ENCODE peak calls at places on chromosome 6, in five cellular contexts. One of them, this sample, is unnamed. For H3K4me1, the result is how much of the 10 kb centered on the place peaks cover.

GRCh38 chr6:35295036-35295435 is 2.6 kb upstream of the DEF6 start:
- DNase-seq in upper lobe of right lung: no peak
- DNase-seq in aorta: no peak
- DNase-seq in mammary epithelial cell: no peak
- DNase-seq in fibroblast of lung: no peak
- DNase-seq in this sample: no peak

GRCh38 chr6:7268362-7269310 is 44.4 kb downstream of the SSR1 start:
- DNase-seq in upper lobe of right lung: no peak
- DNase-seq in aorta: no peak
- DNase-seq in mammary epithelial cell: no peak
- DNase-seq in fibroblast of lung: no peak
- DNase-seq in this sample: no peak

GRCh38 chr6:46234156-46234556 is 63.4 kb upstream of the ENPP5 start:
- DNase-seq in upper lobe of right lung: no peak
- DNase-seq in aorta: no peak
- DNase-seq in mammary epithelial cell: no peak
- DNase-seq in fibroblast of lung: no peak
- DNase-seq in this sample: no peak

GRCh38 chr6:164520916-164521315 is 788.5 kb downstream of the C6orf118 start:
- DNase-seq in upper lobe of right lung: no peak
- DNase-seq in aorta: no peak
- DNase-seq in mammary epithelial cell: no peak
- DNase-seq in fibroblast of lung: no peak
- DNase-seq in this sample: no peak

GRCh38 chr6:113690255-113690956 is 166.7 kb upstream of the MARCKS start:
- DNase-seq in upper lobe of right lung: no peak
- DNase-seq in aorta: no peak
- DNase-seq in mammary epithelial cell: peak
- DNase-seq in fibroblast of lung: peak
- DNase-seq in this sample: no peak

GRCh38 chr6:97203343-97203742 is 79.7 kb downstream of the MMS22L start:
- DNase-seq in upper lobe of right lung: no peak
- DNase-seq in aorta: no peak
- DNase-seq in mammary epithelial cell: no peak
- DNase-seq in fibroblast of lung: peak
- DNase-seq in this sample: no peak

GRCh38 chr6:134363323-134364039 is 45.6 kb upstream of the SGK1 start:
- DNase-seq in upper lobe of right lung: no peak
- DNase-seq in aorta: no peak
- DNase-seq in mammary epithelial cell: peak
- DNase-seq in fibroblast of lung: peak
- DNase-seq in this sample: no peak

GRCh38 chr6:132425176-132425575 is 23.9 kb upstream of the MOXD1 start:
- DNase-seq in upper lobe of right lung: no peak
- DNase-seq in aorta: no peak
- DNase-seq in mammary epithelial cell: no peak
- DNase-seq in fibroblast of lung: no peak
- DNase-seq in this sample: no peak

GRCh38 chr6:121617388-121617787 is 181.9 kb downstream of the GJA1 start:
- DNase-seq in upper lobe of right lung: no peak
- DNase-seq in aorta: no peak
- DNase-seq in mammary epithelial cell: no peak
- DNase-seq in fibroblast of lung: no peak
- DNase-seq in this sample: no peak

GRCh38 chr6:111761783-111762312 is 111.4 kb downstream of the FYN start:
- DNase-seq in upper lobe of right lung: no peak
- DNase-seq in aorta: no peak
- DNase-seq in mammary epithelial cell: no peak
- DNase-seq in fibroblast of lung: no peak
- DNase-seq in this sample: no peak

GRCh38 chr6:52551483-52552277 is 25.2 kb downstream of the TRAM2 start:
- DNase-seq in upper lobe of right lung: peak
- DNase-seq in aorta: peak
- DNase-seq in mammary epithelial cell: peak
- DNase-seq in fibroblast of lung: peak
- DNase-seq in this sample: no peak

GRCh38 chr6:72621243-72622093 is at the start of gene KCNQ5:
- DNase-seq in upper lobe of right lung: no peak
- DNase-seq in aorta: peak
- DNase-seq in mammary epithelial cell: peak
- DNase-seq in fibroblast of lung: no peak
- DNase-seq in this sample: no peak

GRCh38 chr6:131393433-131393832 is 179.6 kb upstream of the ARG1 start:
- DNase-seq in upper lobe of right lung: no peak
- DNase-seq in aorta: no peak
- DNase-seq in mammary epithelial cell: no peak
- DNase-seq in fibroblast of lung: no peak
- DNase-seq in this sample: no peak

GRCh38 chr6:112433457-112433856 is 86.3 kb downstream of the RFPL4B start:
- DNase-seq in upper lobe of right lung: no peak
- DNase-seq in aorta: no peak
- DNase-seq in mammary epithelial cell: no peak
- DNase-seq in fibroblast of lung: no peak
- DNase-seq in this sample: no peak

GRCh38 chr6:35388023-35388422 is 45.7 kb downstream of the PPARD start:
- DNase-seq in upper lobe of right lung: no peak
- DNase-seq in aorta: no peak
- DNase-seq in mammary epithelial cell: no peak
- DNase-seq in fibroblast of lung: no peak
- DNase-seq in this sample: no peak

GRCh38 chr6:88360203-88360797 is 194.2 kb upstream of the CNR1 start:
- DNase-seq in upper lobe of right lung: no peak
- DNase-seq in aorta: no peak
- DNase-seq in mammary epithelial cell: peak
- DNase-seq in fibroblast of lung: peak
- DNase-seq in this sample: no peak

GRCh38 chr6:158660331-158660730 is 10.5 kb downstream of the SYTL3 start:
- DNase-seq in upper lobe of right lung: no peak
- DNase-seq in aorta: no peak
- DNase-seq in mammary epithelial cell: no peak
- DNase-seq in fibroblast of lung: peak
- DNase-seq in this sample: no peak

GRCh38 chr6:129543981-129544380 is 166.0 kb downstream of the ARHGAP18 start:
- DNase-seq in upper lobe of right lung: no peak
- DNase-seq in aorta: no peak
- DNase-seq in mammary epithelial cell: no peak
- DNase-seq in fibroblast of lung: peak
- DNase-seq in this sample: no peak

GRCh38 chr6:133923938-133924593 is 29.0 kb upstream of the TBPL1 start:
- DNase-seq in upper lobe of right lung: no peak
- DNase-seq in aorta: no peak
- DNase-seq in mammary epithelial cell: peak
- DNase-seq in fibroblast of lung: peak
- DNase-seq in this sample: peak

GRCh38 chr6:25945175-25945574 is 14.7 kb upstream of the SLC17A2 start:
- DNase-seq in upper lobe of right lung: no peak
- DNase-seq in aorta: no peak
- DNase-seq in mammary epithelial cell: no peak
- DNase-seq in fibroblast of lung: no peak
- DNase-seq in this sample: no peak

GRCh38 chr6:159093608-159094443 is 49.0 kb upstream of the TAGAP start:
- DNase-seq in upper lobe of right lung: no peak
- DNase-seq in aorta: no peak
- DNase-seq in mammary epithelial cell: no peak
- DNase-seq in fibroblast of lung: no peak
- DNase-seq in this sample: no peak

GRCh38 chr6:147209762-147210449 is 5.7 kb downstream of the STXBP5 start:
- DNase-seq in upper lobe of right lung: no peak
- DNase-seq in aorta: no peak
- DNase-seq in mammary epithelial cell: no peak
- DNase-seq in fibroblast of lung: no peak
- DNase-seq in this sample: no peak

GRCh38 chr6:135722182-135722581 is 129.3 kb upstream of the PDE7B start:
- DNase-seq in upper lobe of right lung: no peak
- DNase-seq in aorta: no peak
- DNase-seq in mammary epithelial cell: peak
- DNase-seq in fibroblast of lung: no peak
- DNase-seq in this sample: no peak

GRCh38 chr6:131955876-131956275 is 4.7 kb upstream of the CCN2 start:
- DNase-seq in upper lobe of right lung: no peak
- DNase-seq in aorta: no peak
- DNase-seq in mammary epithelial cell: no peak
- DNase-seq in fibroblast of lung: no peak
- DNase-seq in this sample: no peak

GRCh38 chr6:70415660-70416059 is 2.4 kb downstream of the FAM135A start:
- DNase-seq in upper lobe of right lung: no peak
- DNase-seq in aorta: no peak
- DNase-seq in mammary epithelial cell: peak
- DNase-seq in fibroblast of lung: no peak
- DNase-seq in this sample: no peak

GRCh38 chr6:131362696-131363095 is 210.3 kb upstream of the ARG1 start:
- DNase-seq in upper lobe of right lung: no peak
- DNase-seq in aorta: no peak
- DNase-seq in mammary epithelial cell: no peak
- DNase-seq in fibroblast of lung: no peak
- DNase-seq in this sample: no peak

GRCh38 chr6:96467814-96468213 is 53.8 kb upstream of the UFL1 start:
- DNase-seq in upper lobe of right lung: no peak
- DNase-seq in aorta: no peak
- DNase-seq in mammary epithelial cell: no peak
- DNase-seq in fibroblast of lung: no peak
- DNase-seq in this sample: no peak

GRCh38 chr6:35473849-35474128 is 5.6 kb downstream of the RPL10A start:
- DNase-seq in upper lobe of right lung: no peak
- DNase-seq in aorta: no peak
- DNase-seq in mammary epithelial cell: no peak
- DNase-seq in fibroblast of lung: no peak
- DNase-seq in this sample: no peak

GRCh38 chr6:1310628-1311399 is 1.1 kb upstream of the FOXQ1 start:
- DNase-seq in upper lobe of right lung: peak
- DNase-seq in aorta: no peak
- DNase-seq in mammary epithelial cell: peak
- DNase-seq in fibroblast of lung: no peak
- DNase-seq in this sample: no peak

GRCh38 chr6:134669531-134669930 is 280.4 kb downstream of the ALDH8A1 start:
- DNase-seq in upper lobe of right lung: no peak
- DNase-seq in aorta: no peak
- DNase-seq in mammary epithelial cell: no peak
- DNase-seq in fibroblast of lung: no peak
- DNase-seq in this sample: no peak

DNA sequence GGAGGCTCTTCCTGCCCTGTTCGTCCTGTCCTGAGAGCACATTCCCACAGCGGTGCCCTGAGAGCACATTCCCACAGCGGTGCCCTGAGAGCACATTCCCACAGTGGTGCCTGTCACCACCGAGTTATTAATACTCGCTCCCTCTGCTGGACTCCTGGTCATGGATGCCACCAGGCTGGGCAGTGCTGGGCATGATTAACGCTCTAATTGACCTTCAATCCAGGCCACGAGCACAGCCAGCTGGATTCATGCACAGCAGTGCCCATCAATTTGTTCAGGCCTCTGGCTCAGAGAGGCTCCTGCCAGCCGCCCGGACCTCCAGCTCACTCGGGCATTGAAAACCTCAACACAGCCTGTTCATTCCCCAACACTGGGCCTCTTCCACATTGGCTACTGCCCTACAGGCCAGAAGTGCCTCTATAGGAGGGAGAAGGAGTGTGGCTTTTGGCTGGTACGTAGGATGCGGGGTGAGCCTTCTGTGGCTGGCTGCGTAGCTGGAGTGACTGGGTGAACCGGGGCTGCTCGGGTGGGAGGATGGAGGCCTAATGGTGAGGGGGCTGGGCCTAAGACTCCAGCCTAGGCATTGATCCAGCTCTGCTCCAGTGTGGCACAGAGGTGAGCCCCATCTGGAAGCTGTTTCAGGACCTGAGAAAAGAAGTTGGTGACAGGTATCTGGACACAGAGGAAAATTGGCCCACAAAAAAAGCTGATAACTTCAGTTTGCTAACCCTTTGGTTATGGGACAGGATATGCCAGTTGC is 9.3 kb downstream of the IP6K3 start:
- DNase-seq in upper lobe of right lung: no peak
- DNase-seq in aorta: no peak
- DNase-seq in mammary epithelial cell: no peak
- DNase-seq in fibroblast of lung: no peak
- DNase-seq in this sample: no peak
- H3K4me1 ChIP-seq in upper lobe of right lung: under half
- H3K4me1 ChIP-seq in aorta: under half
- H3K4me1 ChIP-seq in mammary epithelial cell: under half
- H3K4me1 ChIP-seq in fibroblast of lung: under half
- H3K4me1 ChIP-seq in this sample: under half

DNA sequence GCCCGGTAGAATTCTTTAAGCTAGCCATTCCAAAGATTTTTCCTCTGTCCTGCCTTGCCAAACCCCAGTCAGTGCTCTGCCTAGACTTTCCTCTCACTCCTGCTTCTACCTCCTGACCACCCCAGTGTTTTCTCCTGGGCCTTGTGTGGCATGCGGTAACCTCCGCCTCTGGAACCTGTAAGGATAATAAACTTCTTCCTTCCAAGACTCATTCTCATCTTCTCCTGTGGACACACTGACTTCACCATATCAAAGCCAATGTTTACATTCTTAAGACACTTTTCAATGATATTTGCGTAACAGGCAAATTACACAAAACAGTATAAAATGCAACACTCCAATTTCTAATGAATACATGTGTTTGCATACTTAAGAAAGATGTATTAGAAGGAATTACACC is 354.6 kb downstream of the RNF144B start:
- DNase-seq in upper lobe of right lung: no peak
- DNase-seq in aorta: no peak
- DNase-seq in mammary epithelial cell: no peak
- DNase-seq in fibroblast of lung: no peak
- DNase-seq in this sample: no peak
- H3K4me1 ChIP-seq in upper lobe of right lung: under half
- H3K4me1 ChIP-seq in aorta: under half
- H3K4me1 ChIP-seq in mammary epithelial cell: under half
- H3K4me1 ChIP-seq in fibroblast of lung: under half
- H3K4me1 ChIP-seq in this sample: under half

DNA sequence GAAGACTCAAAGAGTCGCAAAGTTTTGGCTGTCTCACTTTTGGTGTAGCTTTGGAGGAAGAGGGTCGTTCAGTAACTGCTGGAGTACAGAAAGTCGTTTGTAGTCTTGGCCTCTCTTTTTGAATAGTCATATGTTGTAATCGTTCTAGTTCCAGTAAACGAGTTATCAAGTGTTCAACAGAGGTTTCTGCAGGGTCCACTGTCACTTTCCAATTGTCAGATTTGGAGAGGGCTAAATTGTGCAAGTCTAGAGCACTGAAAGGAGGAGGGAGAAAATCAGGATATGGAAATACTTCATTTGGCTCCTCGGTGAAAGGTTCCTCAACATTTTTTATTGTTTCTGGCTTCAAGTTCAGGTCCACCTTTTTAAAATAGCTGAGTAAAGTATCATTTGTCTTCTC is 9.7 kb downstream of the FAM217A start:
- DNase-seq in upper lobe of right lung: no peak
- DNase-seq in aorta: no peak
- DNase-seq in mammary epithelial cell: no peak
- DNase-seq in fibroblast of lung: no peak
- DNase-seq in this sample: no peak
- H3K4me1 ChIP-seq in upper lobe of right lung: under half
- H3K4me1 ChIP-seq in aorta: under half
- H3K4me1 ChIP-seq in mammary epithelial cell: under half
- H3K4me1 ChIP-seq in fibroblast of lung: under half
- H3K4me1 ChIP-seq in this sample: under half

DNA sequence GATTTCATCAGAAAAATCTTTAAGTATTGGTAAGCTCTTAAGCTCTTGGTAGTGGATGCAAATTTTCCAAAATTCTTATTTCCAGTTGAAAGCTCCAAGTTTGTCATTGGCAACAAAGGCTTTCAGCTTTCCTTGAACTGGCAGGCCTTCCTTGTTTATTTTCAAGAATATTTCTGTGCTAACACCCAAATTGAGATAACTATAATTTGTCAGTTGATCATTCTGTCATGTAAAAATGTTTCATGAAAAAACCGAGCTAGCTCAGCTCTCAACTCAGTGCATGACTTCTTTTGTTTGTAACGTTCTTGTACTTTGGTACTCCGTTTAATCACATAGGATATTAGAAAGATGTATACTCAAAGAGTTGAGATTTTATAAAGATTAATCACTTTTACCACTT is 38.9 kb upstream of the CALHM6 start:
- DNase-seq in upper lobe of right lung: no peak
- DNase-seq in aorta: no peak
- DNase-seq in mammary epithelial cell: no peak
- DNase-seq in fibroblast of lung: no peak
- DNase-seq in this sample: no peak
- H3K4me1 ChIP-seq in upper lobe of right lung: under half
- H3K4me1 ChIP-seq in aorta: under half
- H3K4me1 ChIP-seq in mammary epithelial cell: under half
- H3K4me1 ChIP-seq in fibroblast of lung: under half
- H3K4me1 ChIP-seq in this sample: under half

This sample was measured in iPS DF 6.9.